ENCODE peak calls at places on chromosomes 16 and 17, in nine cellular contexts. One of them, this sample, is unnamed.

GRCh38 chr16:85437161-85438052 is 175.7 kb upstream of the GSE1 start:
- DNase-seq in fibroblast of the aortic adventitia: peak
- DNase-seq in stimulated activated CD8-positive, alpha-beta memory T cell treated with anti-CD3 and anti-CD28 coated beads, Interleukin-12 subunit alpha, Interleukin-12 subunit beta, amount 100 ng/mL, for 1 hour: no peak
- DNase-seq in GM13977: no peak
- DNase-seq in aorta: peak
- DNase-seq in NCI-H1436: peak
- DNase-seq in astrocyte: no peak
- DNase-seq in T follicular helper cell: no peak
- DNase-seq in NCI-H1092: peak
- DNase-seq in this sample: no peak

GRCh38 chr17:80005360-80006338 is 30.0 kb downstream of the TBC1D16 start:
- DNase-seq in fibroblast of the aortic adventitia: peak
- DNase-seq in stimulated activated CD8-positive, alpha-beta memory T cell treated with anti-CD3 and anti-CD28 coated beads, Interleukin-12 subunit alpha, Interleukin-12 subunit beta, amount 100 ng/mL, for 1 hour: peak
- DNase-seq in GM13977: peak
- DNase-seq in aorta: peak
- DNase-seq in NCI-H1436: peak
- DNase-seq in astrocyte: no peak
- DNase-seq in T follicular helper cell: peak
- DNase-seq in NCI-H1092: no peak
- DNase-seq in this sample: no peak

GRCh38 chr17:62615503-62615902 is 12.0 kb upstream of the MRC2 start:
- DNase-seq in fibroblast of the aortic adventitia: no peak
- DNase-seq in stimulated activated CD8-positive, alpha-beta memory T cell treated with anti-CD3 and anti-CD28 coated beads, Interleukin-12 subunit alpha, Interleukin-12 subunit beta, amount 100 ng/mL, for 1 hour: no peak
- DNase-seq in GM13977: no peak
- DNase-seq in aorta: no peak
- DNase-seq in NCI-H1436: no peak
- DNase-seq in astrocyte: no peak
- DNase-seq in T follicular helper cell: no peak
- DNase-seq in NCI-H1092: no peak
- DNase-seq in this sample: no peak

GRCh38 chr17:998111-998510 is 1.2 kb downstream of the TIMM22 start:
- DNase-seq in fibroblast of the aortic adventitia: no peak
- DNase-seq in stimulated activated CD8-positive, alpha-beta memory T cell treated with anti-CD3 and anti-CD28 coated beads, Interleukin-12 subunit alpha, Interleukin-12 subunit beta, amount 100 ng/mL, for 1 hour: no peak
- DNase-seq in GM13977: no peak
- DNase-seq in aorta: no peak
- DNase-seq in NCI-H1436: no peak
- DNase-seq in astrocyte: no peak
- DNase-seq in T follicular helper cell: no peak
- DNase-seq in NCI-H1092: no peak
- DNase-seq in this sample: no peak

GRCh38 chr16:53055603-53056527 is 1.1 kb downstream of the CHD9 start:
- DNase-seq in fibroblast of the aortic adventitia: peak
- DNase-seq in stimulated activated CD8-positive, alpha-beta memory T cell treated with anti-CD3 and anti-CD28 coated beads, Interleukin-12 subunit alpha, Interleukin-12 subunit beta, amount 100 ng/mL, for 1 hour: no peak
- DNase-seq in GM13977: no peak
- DNase-seq in aorta: no peak
- DNase-seq in NCI-H1436: no peak
- DNase-seq in astrocyte: peak
- DNase-seq in T follicular helper cell: no peak
- DNase-seq in NCI-H1092: no peak
- DNase-seq in this sample: peak

GRCh38 chr17:27569257-27569722 is 61.7 kb upstream of the LGALS9 start:
- DNase-seq in fibroblast of the aortic adventitia: peak
- DNase-seq in stimulated activated CD8-positive, alpha-beta memory T cell treated with anti-CD3 and anti-CD28 coated beads, Interleukin-12 subunit alpha, Interleukin-12 subunit beta, amount 100 ng/mL, for 1 hour: peak
- DNase-seq in GM13977: peak
- DNase-seq in aorta: no peak
- DNase-seq in NCI-H1436: no peak
- DNase-seq in astrocyte: no peak
- DNase-seq in T follicular helper cell: no peak
- DNase-seq in NCI-H1092: no peak
- DNase-seq in this sample: no peak

GRCh38 chr16:12837344-12837743 is 33.7 kb upstream of the CPPED1 start:
- DNase-seq in fibroblast of the aortic adventitia: no peak
- DNase-seq in stimulated activated CD8-positive, alpha-beta memory T cell treated with anti-CD3 and anti-CD28 coated beads, Interleukin-12 subunit alpha, Interleukin-12 subunit beta, amount 100 ng/mL, for 1 hour: no peak
- DNase-seq in GM13977: no peak
- DNase-seq in aorta: no peak
- DNase-seq in NCI-H1436: no peak
- DNase-seq in astrocyte: no peak
- DNase-seq in T follicular helper cell: no peak
- DNase-seq in NCI-H1092: no peak
- DNase-seq in this sample: no peak

GRCh38 chr16:84699147-84699711 is 571 bp upstream of the USP10 start:
- DNase-seq in fibroblast of the aortic adventitia: no peak
- DNase-seq in stimulated activated CD8-positive, alpha-beta memory T cell treated with anti-CD3 and anti-CD28 coated beads, Interleukin-12 subunit alpha, Interleukin-12 subunit beta, amount 100 ng/mL, for 1 hour: no peak
- DNase-seq in GM13977: no peak
- DNase-seq in aorta: no peak
- DNase-seq in NCI-H1436: no peak
- DNase-seq in astrocyte: no peak
- DNase-seq in T follicular helper cell: no peak
- DNase-seq in NCI-H1092: no peak
- DNase-seq in this sample: no peak

GRCh38 chr16:11596572-11597226 is 10.0 kb upstream of the LITAF start:
- DNase-seq in fibroblast of the aortic adventitia: no peak
- DNase-seq in stimulated activated CD8-positive, alpha-beta memory T cell treated with anti-CD3 and anti-CD28 coated beads, Interleukin-12 subunit alpha, Interleukin-12 subunit beta, amount 100 ng/mL, for 1 hour: no peak
- DNase-seq in GM13977: no peak
- DNase-seq in aorta: no peak
- DNase-seq in NCI-H1436: no peak
- DNase-seq in astrocyte: no peak
- DNase-seq in T follicular helper cell: no peak
- DNase-seq in NCI-H1092: no peak
- DNase-seq in this sample: no peak

GRCh38 chr17:17104494-17104893 is 62.2 kb downstream of the MPRIP start:
- DNase-seq in fibroblast of the aortic adventitia: no peak
- DNase-seq in stimulated activated CD8-positive, alpha-beta memory T cell treated with anti-CD3 and anti-CD28 coated beads, Interleukin-12 subunit alpha, Interleukin-12 subunit beta, amount 100 ng/mL, for 1 hour: no peak
- DNase-seq in GM13977: no peak
- DNase-seq in aorta: peak
- DNase-seq in NCI-H1436: no peak
- DNase-seq in astrocyte: no peak
- DNase-seq in T follicular helper cell: no peak
- DNase-seq in NCI-H1092: no peak
- DNase-seq in this sample: no peak

GRCh38 chr17:66441012-66441703 is 138.7 kb downstream of the PRKCA start:
- DNase-seq in fibroblast of the aortic adventitia: no peak
- DNase-seq in stimulated activated CD8-positive, alpha-beta memory T cell treated with anti-CD3 and anti-CD28 coated beads, Interleukin-12 subunit alpha, Interleukin-12 subunit beta, amount 100 ng/mL, for 1 hour: no peak
- DNase-seq in GM13977: peak
- DNase-seq in aorta: no peak
- DNase-seq in NCI-H1436: no peak
- DNase-seq in astrocyte: no peak
- DNase-seq in T follicular helper cell: no peak
- DNase-seq in NCI-H1092: no peak
- DNase-seq in this sample: no peak

GRCh38 chr16:61024180-61024900 is 1011.9 kb downstream of the CDH8 start:
- DNase-seq in fibroblast of the aortic adventitia: no peak
- DNase-seq in stimulated activated CD8-positive, alpha-beta memory T cell treated with anti-CD3 and anti-CD28 coated beads, Interleukin-12 subunit alpha, Interleukin-12 subunit beta, amount 100 ng/mL, for 1 hour: no peak
- DNase-seq in GM13977: no peak
- DNase-seq in aorta: no peak
- DNase-seq in NCI-H1436: no peak
- DNase-seq in astrocyte: no peak
- DNase-seq in T follicular helper cell: no peak
- DNase-seq in NCI-H1092: no peak
- DNase-seq in this sample: no peak

GRCh38 chr16:84567446-84567962 is 50.4 kb downstream of the COTL1 start:
- DNase-seq in fibroblast of the aortic adventitia: no peak
- DNase-seq in stimulated activated CD8-positive, alpha-beta memory T cell treated with anti-CD3 and anti-CD28 coated beads, Interleukin-12 subunit alpha, Interleukin-12 subunit beta, amount 100 ng/mL, for 1 hour: no peak
- DNase-seq in GM13977: no peak
- DNase-seq in aorta: no peak
- DNase-seq in NCI-H1436: peak
- DNase-seq in astrocyte: no peak
- DNase-seq in T follicular helper cell: no peak
- DNase-seq in NCI-H1092: no peak
- DNase-seq in this sample: no peak

GRCh38 chr17:78538033-78538776 is 39.0 kb downstream of the DNAH17 start:
- DNase-seq in fibroblast of the aortic adventitia: no peak
- DNase-seq in stimulated activated CD8-positive, alpha-beta memory T cell treated with anti-CD3 and anti-CD28 coated beads, Interleukin-12 subunit alpha, Interleukin-12 subunit beta, amount 100 ng/mL, for 1 hour: no peak
- DNase-seq in GM13977: no peak
- DNase-seq in aorta: peak
- DNase-seq in NCI-H1436: no peak
- DNase-seq in astrocyte: no peak
- DNase-seq in T follicular helper cell: no peak
- DNase-seq in NCI-H1092: no peak
- DNase-seq in this sample: no peak

GRCh38 chr17:69810326-69811035 is 264.5 kb upstream of the KCNJ16 start:
- DNase-seq in fibroblast of the aortic adventitia: no peak
- DNase-seq in stimulated activated CD8-positive, alpha-beta memory T cell treated with anti-CD3 and anti-CD28 coated beads, Interleukin-12 subunit alpha, Interleukin-12 subunit beta, amount 100 ng/mL, for 1 hour: no peak
- DNase-seq in GM13977: no peak
- DNase-seq in aorta: no peak
- DNase-seq in NCI-H1436: no peak
- DNase-seq in astrocyte: no peak
- DNase-seq in T follicular helper cell: no peak
- DNase-seq in NCI-H1092: no peak
- DNase-seq in this sample: no peak

GRCh38 chr17:40956401-40957254 is 10.1 kb downstream of the KRT39 start:
- DNase-seq in fibroblast of the aortic adventitia: peak
- DNase-seq in stimulated activated CD8-positive, alpha-beta memory T cell treated with anti-CD3 and anti-CD28 coated beads, Interleukin-12 subunit alpha, Interleukin-12 subunit beta, amount 100 ng/mL, for 1 hour: no peak
- DNase-seq in GM13977: no peak
- DNase-seq in aorta: no peak
- DNase-seq in NCI-H1436: no peak
- DNase-seq in astrocyte: peak
- DNase-seq in T follicular helper cell: no peak
- DNase-seq in NCI-H1092: no peak
- DNase-seq in this sample: peak

GRCh38 chr16:67398546-67399217 is 5.4 kb upstream of the TPPP3 start:
- DNase-seq in fibroblast of the aortic adventitia: no peak
- DNase-seq in stimulated activated CD8-positive, alpha-beta memory T cell treated with anti-CD3 and anti-CD28 coated beads, Interleukin-12 subunit alpha, Interleukin-12 subunit beta, amount 100 ng/mL, for 1 hour: no peak
- DNase-seq in GM13977: no peak
- DNase-seq in aorta: no peak
- DNase-seq in NCI-H1436: no peak
- DNase-seq in astrocyte: no peak
- DNase-seq in T follicular helper cell: no peak
- DNase-seq in NCI-H1092: no peak
- DNase-seq in this sample: no peak

GRCh38 chr16:31528726-31529397 is 1.2 kb downstream of the AHSP start:
- DNase-seq in fibroblast of the aortic adventitia: peak
- DNase-seq in stimulated activated CD8-positive, alpha-beta memory T cell treated with anti-CD3 and anti-CD28 coated beads, Interleukin-12 subunit alpha, Interleukin-12 subunit beta, amount 100 ng/mL, for 1 hour: no peak
- DNase-seq in GM13977: no peak
- DNase-seq in aorta: no peak
- DNase-seq in NCI-H1436: no peak
- DNase-seq in astrocyte: peak
- DNase-seq in T follicular helper cell: no peak
- DNase-seq in NCI-H1092: no peak
- DNase-seq in this sample: peak

GRCh38 chr17:18004345-18004744 is 31.7 kb downstream of the DRC3 start:
- DNase-seq in fibroblast of the aortic adventitia: no peak
- DNase-seq in stimulated activated CD8-positive, alpha-beta memory T cell treated with anti-CD3 and anti-CD28 coated beads, Interleukin-12 subunit alpha, Interleukin-12 subunit beta, amount 100 ng/mL, for 1 hour: no peak
- DNase-seq in GM13977: no peak
- DNase-seq in aorta: no peak
- DNase-seq in NCI-H1436: peak
- DNase-seq in astrocyte: no peak
- DNase-seq in T follicular helper cell: no peak
- DNase-seq in NCI-H1092: peak
- DNase-seq in this sample: no peak

GRCh38 chr17:77516902-77517301 is 376.1 kb downstream of the SEC14L1 start:
- DNase-seq in fibroblast of the aortic adventitia: peak
- DNase-seq in stimulated activated CD8-positive, alpha-beta memory T cell treated with anti-CD3 and anti-CD28 coated beads, Interleukin-12 subunit alpha, Interleukin-12 subunit beta, amount 100 ng/mL, for 1 hour: no peak
- DNase-seq in GM13977: no peak
- DNase-seq in aorta: no peak
- DNase-seq in NCI-H1436: no peak
- DNase-seq in astrocyte: peak
- DNase-seq in T follicular helper cell: no peak
- DNase-seq in NCI-H1092: no peak
- DNase-seq in this sample: peak